ENCODE peak calls at places on chromosomes 7 and 10, in ten cellular contexts. J, S, A, T, V, F, W, Z, R and B are unnamed samples.

GRCh38 chr7:26127411-26127810 is 24.6 kb upstream of the NFE2L3 start:
- DNase-seq in J (no peak), S (no peak), A (no peak), T (no peak), V (no peak), F (no peak), W (no peak), Z (no peak), R (no peak), B (no peak)

GRCh38 chr10:131934769-131935168 is 34.0 kb downstream of the PPP2R2D start:
- DNase-seq in J (no peak), S (no peak), A (no peak), T (no peak), V (no peak), F (no peak), W (no peak), Z (no peak), R (no peak), B (no peak)

GRCh38 chr7:16350634-16351033 is 70.7 kb downstream of the CRPPA start:
- DNase-seq in J (no peak), S (no peak), A (no peak), T (no peak), V (no peak), F (no peak), W (no peak), Z (no peak), R (no peak), B (no peak)

GRCh38 chr10:74994714-74995308 is 116.6 kb upstream of the SAMD8 start:
- DNase-seq in J (no peak), S (no peak), A (peak; percentile 52), T (no peak), V (no peak), F (no peak), W (no peak), Z (no peak), R (no peak), B (no peak)

GRCh38 chr10:36451391-36451790 is 674.0 kb upstream of the ANKRD30A start:
- DNase-seq in J (no peak), S (no peak), A (no peak), T (no peak), V (no peak), F (no peak), W (no peak), Z (no peak), R (no peak), B (no peak)

GRCh38 chr10:73117976-73118743 is 7.9 kb downstream of the NUDT13 start:
- DNase-seq in J (no peak), S (no peak), A (no peak), T (peak; percentile 31), V (no peak), F (no peak), W (no peak), Z (no peak), R (no peak), B (no peak)

GRCh38 chr10:69459893-69460575 is 8.8 kb downstream of the TSPAN15 start:
- DNase-seq in J (no peak), S (no peak), A (no peak), T (no peak), V (no peak), F (no peak), W (no peak), Z (no peak), R (no peak), B (no peak)

GRCh38 chr7:135685306-135686084 is 23.2 kb downstream of the STMP1 start:
- DNase-seq in J (no peak), S (no peak), A (no peak), T (no peak), V (no peak), F (no peak), W (no peak), Z (no peak), R (no peak), B (no peak)

GRCh38 chr7:112157072-112157471 is 49.1 kb downstream of the DOCK4 start:
- DNase-seq in J (no peak), S (no peak), A (no peak), T (no peak), V (no peak), F (peak; percentile 89), W (no peak), Z (no peak), R (no peak), B (peak; percentile 64)

GRCh38 chr7:156999611-157000046 is 10.8 kb downstream of the MNX1 start:
- DNase-seq in J (no peak), S (no peak), A (no peak), T (peak; percentile 50), V (no peak), F (no peak), W (no peak), Z (no peak), R (no peak), B (no peak)

GRCh38 chr10:31876616-31877352 is 51.8 kb downstream of the ARHGAP12 start:
- DNase-seq in J (no peak), S (no peak), A (no peak), T (no peak), V (no peak), F (no peak), W (no peak), Z (no peak), R (no peak), B (no peak)

GRCh38 chr7:92717601-92717981 is 118.8 kb downstream of the CDK6 start:
- DNase-seq in J (no peak), S (no peak), A (no peak), T (no peak), V (no peak), F (no peak), W (no peak), Z (no peak), R (no peak), B (no peak)

GRCh38 chr10:88165849-88166271 is 302.4 kb downstream of the PTEN start:
- DNase-seq in J (no peak), S (no peak), A (no peak), T (no peak), V (no peak), F (no peak), W (no peak), Z (no peak), R (no peak), B (no peak)